ENCODE peak calls at places on chromosomes 6 and 20, in ten cellular contexts. S is HFFc6, F is heart right ventricle, I is GM12878, A is B cell, B is neural crest cell, Q is brain microvascular endothelial cell, O is endothelial cell, Z is omental fat pad, E is dorsolateral prefrontal cortex. C is an unnamed sample.

GRCh38 chr6:160882741-160883340 is 108.7 kb upstream of the MAP3K4 start:
- DNase-seq in E (no peak), S (no peak), B (no peak), I (no peak), O (no peak), F (no peak), Q (peak), A (no peak), Z (no peak), C (no peak)

GRCh38 chr6:145723646-145724045 is 11.7 kb downstream of the EPM2A start:
- DNase-seq in S (no peak), B (no peak), O (no peak), E (no peak), F (no peak), I (no peak), A (no peak), Z (no peak), Q (no peak), C (no peak)

GRCh38 chr6:151690768-151691562 is 116.5 kb upstream of the ESR1 start:
- DNase-seq in Z (no peak), O (no peak), S (peak), I (peak), Q (no peak), F (no peak), B (no peak), A (peak), E (no peak), C (no peak)

GRCh38 chr6:42550277-42550676 is 13.6 kb upstream of the UBR2 start:
- DNase-seq in Z (no peak), B (no peak), A (no peak), Q (no peak), E (no peak), F (no peak), I (no peak), S (no peak), O (no peak), C (no peak)

GRCh38 chr6:136344420-136344819 is 54.8 kb upstream of the BCLAF1 start:
- DNase-seq in B (no peak), F (no peak), Q (peak), A (no peak), O (no peak), Z (no peak), I (no peak), S (peak), E (no peak), C (no peak)

GRCh38 chr20:22402990-22403859 is 181.1 kb downstream of the FOXA2 start:
- DNase-seq in A (no peak), Q (no peak), O (no peak), I (no peak), E (no peak), Z (no peak), S (no peak), F (no peak), B (no peak), C (no peak)

GRCh38 chr6:40599580-40599979 is 12.4 kb upstream of the LRFN2 start:
- DNase-seq in A (no peak), F (no peak), I (no peak), S (no peak), Q (no peak), E (no peak), O (no peak), Z (no peak), B (no peak), C (peak)

GRCh38 chr20:23048283-23049200 is 930 bp downstream of the THBD start:
- DNase-seq in S (no peak), A (no peak), B (peak), Q (no peak), E (no peak), Z (no peak), O (peak), I (no peak), F (peak), C (peak)

GRCh38 chr6:119112856-119113530 is 34.5 kb upstream of the FAM184A start:
- DNase-seq in A (no peak), Z (no peak), B (no peak), E (no peak), Q (no peak), F (no peak), S (no peak), I (no peak), O (no peak), C (no peak)

GRCh38 chr6:145189836-145190235 is 545.5 kb downstream of the EPM2A start:
- DNase-seq in B (no peak), Z (no peak), S (no peak), F (no peak), E (no peak), O (no peak), Q (no peak), I (no peak), A (no peak), C (no peak)

GRCh38 chr6:146856296-146856695 is 257.5 kb downstream of the ADGB start:
- DNase-seq in F (no peak), A (no peak), S (no peak), O (no peak), Q (no peak), B (no peak), I (no peak), Z (no peak), E (no peak), C (no peak)

GRCh38 chr6:141394125-141394536 is 738.6 kb upstream of the GJE1 start:
- DNase-seq in Q (no peak), E (no peak), B (no peak), I (no peak), F (no peak), O (no peak), Z (no peak), A (no peak), S (no peak), C (no peak)

GRCh38 chr20:11246251-11246775 is 572.5 kb upstream of the JAG1 start:
- DNase-seq in Q (no peak), E (no peak), F (no peak), O (no peak), Z (no peak), A (no peak), S (no peak), I (no peak), B (no peak), C (no peak)

GRCh38 chr6:25232478-25232877 is 46.7 kb upstream of the CARMIL1 start:
- DNase-seq in E (peak), F (peak), S (peak), Z (no peak), I (no peak), O (no peak), Q (no peak), B (no peak), A (no peak), C (no peak)

GRCh38 chr6:107641500-107641931 is 151.6 kb downstream of the SOBP start:
- DNase-seq in Z (no peak), B (no peak), F (peak), I (no peak), E (no peak), S (no peak), Q (no peak), O (no peak), A (no peak), C (peak)

GRCh38 chr6:13766201-13766634 is 48.1 kb downstream of the MCUR1 start:
- DNase-seq in A (no peak), Q (peak), B (no peak), O (no peak), I (no peak), E (no peak), Z (no peak), S (peak), F (no peak), C (no peak)

GRCh38 chr6:170029416-170030283 is 261.2 kb downstream of the DLL1 start:
- DNase-seq in A (no peak), B (no peak), O (no peak), E (peak), Q (no peak), S (no peak), Z (no peak), F (no peak), I (no peak), C (no peak)

GRCh38 chr6:36246511-36247268 is 23.2 kb upstream of the PNPLA1 start:
- DNase-seq in Q (no peak), Z (no peak), S (no peak), F (no peak), I (no peak), E (no peak), A (no peak), O (no peak), B (no peak), C (no peak)

GRCh38 chr20:61119263-61119662 is 132.8 kb upstream of the CDH4 start:
- DNase-seq in I (no peak), E (no peak), Q (no peak), S (no peak), O (no peak), A (no peak), F (no peak), B (no peak), Z (no peak), C (no peak)

GRCh38 chr6:113315068-113315467 is 542.1 kb upstream of the MARCKS start:
- DNase-seq in F (no peak), Q (no peak), B (no peak), A (no peak), E (no peak), I (no peak), S (no peak), O (no peak), Z (no peak), C (no peak)

GRCh38 chr6:85726206-85726605 is 83.5 kb upstream of the SYNCRIP start:
- DNase-seq in Q (no peak), Z (no peak), I (no peak), B (no peak), A (no peak), F (no peak), S (no peak), E (no peak), O (no peak), C (no peak)

GRCh38 chr20:24393903-24394302 is 75.5 kb upstream of the SYNDIG1 start:
- DNase-seq in A (no peak), O (no peak), Q (no peak), E (no peak), I (no peak), F (no peak), B (no peak), S (no peak), Z (no peak), C (no peak)

GRCh38 chr6:169019727-169020491 is 233.7 kb downstream of the THBS2 start:
- DNase-seq in I (no peak), B (no peak), F (no peak), A (no peak), S (no peak), Z (no peak), E (no peak), O (no peak), Q (no peak), C (no peak)

GRCh38 chr6:146050168-146050567 is 21.3 kb downstream of the GRM1 start:
- DNase-seq in B (no peak), Z (no peak), O (no peak), S (no peak), E (no peak), F (no peak), I (no peak), A (no peak), Q (no peak), C (no peak)

GRCh38 chr6:26009817-26010216 is 47.2 kb downstream of the TRIM38 start:
- DNase-seq in F (no peak), E (no peak), Q (no peak), I (no peak), Z (no peak), A (no peak), B (no peak), O (no peak), S (no peak), C (no peak)

GRCh38 chr6:69894578-69895347 is 28.4 kb downstream of the COL19A1 start:
- DNase-seq in Q (peak), E (no peak), S (no peak), B (no peak), A (no peak), Z (no peak), O (no peak), I (peak), F (no peak), C (no peak)

DNA sequence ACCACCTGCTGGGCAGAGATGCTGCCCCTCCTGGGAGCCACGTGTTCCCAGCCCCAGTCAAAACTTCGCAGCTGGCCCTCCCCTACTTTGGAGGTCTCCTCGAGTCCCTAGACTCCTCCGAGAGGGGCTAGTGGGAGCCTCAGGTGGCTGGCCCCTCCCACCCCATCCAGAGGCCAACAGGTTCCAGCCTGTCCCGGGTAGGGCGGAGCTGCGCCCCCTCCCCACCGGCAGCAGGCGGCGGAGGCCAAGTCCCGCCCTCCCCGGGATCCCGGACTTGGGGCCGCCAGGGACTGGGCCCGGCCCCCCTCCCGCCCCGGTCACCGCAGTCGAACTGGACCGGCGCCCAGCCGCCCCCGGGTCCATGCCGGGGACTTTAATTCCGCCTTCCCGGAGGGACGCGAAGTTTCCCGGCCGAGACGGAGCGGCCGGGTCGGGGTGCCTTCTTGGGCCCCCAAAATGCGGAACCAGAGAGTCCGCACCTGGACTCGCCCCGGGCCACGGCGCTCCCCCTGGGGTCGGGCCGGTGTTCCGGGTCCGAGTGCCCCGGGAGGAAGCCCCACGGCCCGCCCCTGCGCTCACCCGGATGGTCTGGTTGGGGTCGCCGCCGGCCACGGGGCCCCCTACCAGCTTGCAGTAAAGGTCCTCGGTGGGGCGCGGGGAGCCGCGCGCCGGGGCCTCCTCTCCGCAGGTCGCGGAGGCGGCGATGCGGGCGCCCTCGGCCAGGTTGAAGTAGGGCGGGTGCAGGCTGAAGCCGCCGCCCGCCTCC is 559 bp downstream of the LAMA5 start:
- DNase-seq in E (no peak), Q (no peak), O (no peak), A (peak), I (no peak), Z (no peak), F (peak), B (no peak), S (no peak), C (peak)
- TF ChIP-seq CTCF in E (no peak), Q (no peak), O (no peak), A (no peak), I (no peak), Z (no peak), F (no peak), B (no peak), S (no peak), C (no peak)

GRCh38 chr6:129667034-129667433 is 42.9 kb downstream of the ARHGAP18 start:
- DNase-seq in S (no peak), E (no peak), O (no peak), Z (no peak), F (no peak), Q (no peak), I (no peak), B (no peak), A (no peak), C (no peak)
- TF ChIP-seq CTCF in S (peak), E (no peak), O (no peak), Z (no peak), F (peak), Q (no peak), I (no peak), B (no peak), A (no peak), C (peak)

DNA sequence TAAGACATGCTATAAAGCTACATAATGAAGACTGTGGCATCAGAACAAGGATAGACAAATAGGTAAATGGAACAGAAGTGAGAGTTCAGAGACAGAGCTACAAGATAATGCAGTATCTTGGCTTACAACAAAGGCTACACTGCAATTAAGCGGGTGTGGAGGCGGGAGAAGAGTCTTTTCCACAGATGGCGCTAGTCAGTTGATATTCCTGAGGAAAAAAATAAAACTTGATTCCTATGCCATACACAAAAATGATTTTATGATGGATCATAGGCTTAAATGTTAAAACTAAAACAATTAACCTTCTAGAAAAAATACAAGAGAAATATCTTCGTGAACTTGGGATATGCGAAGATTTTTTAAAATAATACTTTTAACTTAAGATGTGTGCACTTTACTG is 31.0 kb downstream of the RIN2 start:
- DNase-seq in Q (no peak), O (no peak), B (no peak), I (no peak), E (no peak), A (no peak), S (no peak), F (no peak), Z (no peak), C (no peak)
- TF ChIP-seq CTCF in Q (no peak), O (no peak), B (no peak), I (no peak), E (no peak), A (no peak), S (peak), F (no peak), Z (no peak), C (no peak)

DNA sequence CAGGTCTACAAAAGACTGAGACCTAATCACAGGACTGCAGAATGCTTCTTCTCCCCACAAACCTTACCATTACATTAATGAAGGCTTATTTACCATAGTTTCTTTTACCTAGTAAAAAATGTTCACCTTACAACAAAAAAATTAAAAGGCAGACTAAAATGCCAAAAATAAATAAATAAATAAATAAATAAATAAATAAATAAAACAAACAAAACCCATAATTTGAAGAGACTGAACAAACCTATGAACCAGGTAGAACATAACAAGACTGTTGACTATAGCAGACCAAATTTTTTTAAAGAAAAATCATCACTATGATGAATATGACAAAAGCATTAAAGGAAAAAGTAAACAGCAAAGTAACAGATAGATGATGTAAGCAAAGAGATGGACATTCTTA is 946.3 kb downstream of the EPHA7 start:
- DNase-seq in Z (no peak), B (no peak), S (no peak), Q (no peak), F (no peak), A (no peak), I (no peak), E (no peak), O (no peak), C (no peak)
- TF ChIP-seq CTCF in Z (no peak), B (no peak), S (no peak), Q (no peak), F (no peak), A (no peak), I (no peak), E (no peak), O (no peak), C (no peak)

GRCh38 chr20:51335329-51335841 is 207.1 kb downstream of the NFATC2 start:
- DNase-seq in A (no peak), S (peak), B (no peak), F (no peak), O (no peak), E (no peak), Q (peak), Z (no peak), I (no peak), C (no peak)
- TF ChIP-seq CTCF in A (no peak), S (peak), B (no peak), F (no peak), O (no peak), E (no peak), Q (no peak), Z (no peak), I (no peak), C (no peak)

GRCh38 chr6:111727798-111728197 is 122.1 kb upstream of the TRAF3IP2 start:
- DNase-seq in I (no peak), B (no peak), F (no peak), O (no peak), Q (no peak), A (no peak), E (no peak), S (no peak), Z (no peak), C (no peak)
- TF ChIP-seq CTCF in I (peak), B (no peak), F (peak), O (peak), Q (peak), A (peak), E (peak), S (peak), Z (no peak), C (no peak)

DNA sequence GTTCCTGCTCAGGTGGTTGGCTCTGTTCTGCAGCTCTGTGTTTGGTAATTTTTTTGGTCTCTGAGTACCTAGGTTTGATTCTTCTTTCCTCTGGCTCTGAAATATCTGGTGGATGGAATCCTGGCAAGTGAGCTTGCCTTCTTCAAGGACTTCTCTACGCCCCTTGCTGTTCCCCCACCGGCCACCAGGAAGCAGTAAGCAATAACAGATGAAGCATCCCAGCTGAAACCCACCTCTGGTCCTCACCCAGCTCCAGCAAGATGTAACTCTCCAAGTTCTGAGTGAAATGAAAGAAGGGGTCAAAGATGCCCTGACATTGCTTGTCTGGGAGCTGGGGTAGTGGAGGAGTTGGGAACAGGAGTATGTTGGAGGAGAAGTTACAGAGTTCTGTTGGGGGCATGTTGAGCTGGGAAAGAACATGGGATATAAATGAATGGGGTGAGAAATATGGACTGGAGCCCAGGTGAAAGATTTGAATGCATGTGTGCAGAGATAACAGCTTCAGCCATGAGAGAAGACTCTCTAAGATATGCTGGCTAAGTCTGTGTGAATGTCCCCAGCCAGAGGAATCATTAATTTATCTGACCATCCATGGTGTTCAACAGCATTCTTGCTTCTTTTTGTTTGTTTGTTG is 51.3 kb upstream of the GLP1R start:
- DNase-seq in F (peak), Z (no peak), E (no peak), Q (peak), O (peak), I (no peak), B (peak), A (no peak), S (no peak), C (peak)
- TF ChIP-seq CTCF in F (peak), Z (no peak), E (peak), Q (peak), O (peak), I (peak), B (peak), A (peak), S (peak), C (peak)

GRCh38 chr6:104860221-104860620 is 502 bp upstream of the HACE1 start:
- DNase-seq in A (no peak), S (no peak), I (no peak), E (no peak), O (no peak), B (no peak), Z (no peak), F (no peak), Q (no peak), C (no peak)

GRCh38 chr6:104859225-104860146 is at the start of gene HACE1:
- DNase-seq in Q (peak), Z (peak), F (peak), I (peak), S (peak), E (peak), O (peak), A (peak), B (peak), C (peak)

DNA sequence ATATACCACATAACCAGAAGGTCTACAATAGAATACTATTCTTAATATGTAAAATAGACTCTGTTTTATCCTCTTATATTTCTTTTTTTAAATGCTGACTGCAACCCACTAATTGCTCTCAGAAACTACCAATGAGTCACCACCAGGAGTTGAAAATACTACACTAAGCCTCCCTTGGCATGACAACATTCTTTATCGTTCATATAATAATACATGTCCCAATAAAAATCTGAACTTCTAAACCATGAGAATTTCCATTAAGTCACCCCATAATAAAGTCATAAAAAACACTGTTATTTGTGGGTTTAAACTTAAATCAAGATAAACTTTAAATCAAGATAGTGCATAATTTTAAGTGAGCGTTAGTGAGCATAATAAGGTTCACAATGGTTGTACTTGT is 4.2 kb downstream of the HACE1 start:
- DNase-seq in A (no peak), Z (no peak), Q (no peak), S (peak), F (no peak), O (no peak), B (no peak), I (no peak), E (no peak), C (no peak)
- TF ChIP-seq CTCF in A (no peak), Z (no peak), Q (no peak), S (peak), F (no peak), O (no peak), B (no peak), I (no peak), E (no peak), C (no peak)

C was measured in thyroid gland.